ENCODE peak calls at places on chromosomes 12 and 14, in seven cellular contexts. D, U, M, J, E, R and Q are unnamed samples.

GRCh38 chr12:115623764-115624334 is 653.6 kb downstream of the MED13L start:
- DNase-seq in D (no peak), J (no peak), R (no peak), E (no peak), M (no peak), U (no peak), Q (no peak)

GRCh38 chr12:53994691-53995310 is 5.2 kb upstream of the HOXC9 start:
- DNase-seq in R (no peak), D (no peak), E (peak; percentile 75), U (peak; percentile 30), J (no peak), M (no peak), Q (no peak)

GRCh38 chr14:71988954-71989353 is 56.7 kb downstream of the RGS6 start:
- DNase-seq in D (no peak), M (no peak), E (no peak), J (no peak), U (no peak), R (no peak), Q (no peak)

GRCh38 chr14:76329150-76329881 is 46.6 kb upstream of the ESRRB start:
- DNase-seq in J (no peak), U (no peak), E (no peak), R (no peak), D (no peak), M (no peak), Q (peak; percentile 20)

GRCh38 chr14:32382704-32383103 is 53.6 kb downstream of the AKAP6 start:
- DNase-seq in D (peak; percentile 34), M (no peak), R (no peak), J (no peak), E (peak; percentile 12), U (peak; percentile 41), Q (peak; percentile 24)

GRCh38 chr12:94435511-94435927 is 24.1 kb downstream of the CEP83 start:
- DNase-seq in M (no peak), R (no peak), D (no peak), U (no peak), E (no peak), J (no peak), Q (no peak)

GRCh38 chr14:105161314-105161713 is 7.3 kb downstream of the JAG2 start:
- DNase-seq in M (no peak), J (no peak), U (no peak), E (no peak), R (no peak), D (no peak), Q (no peak)

GRCh38 chr12:115203661-115204060 is 519.7 kb upstream of the TBX3 start:
- DNase-seq in J (no peak), D (no peak), E (no peak), M (no peak), R (no peak), U (no peak), Q (no peak)

GRCh38 chr14:77071938-77072388 is 26.1 kb upstream of the CIPC start:
- DNase-seq in E (no peak), R (no peak), U (peak; percentile 89), J (no peak), D (peak; percentile 96), M (no peak), Q (no peak)

GRCh38 chr14:82113710-82114109 is 580.1 kb upstream of the SEL1L start:
- DNase-seq in J (no peak), E (no peak), R (no peak), D (no peak), M (no peak), U (no peak), Q (no peak)

GRCh38 chr12:128970941-128971340 is 117.7 kb downstream of the GLT1D1 start:
- DNase-seq in E (no peak), U (no peak), R (no peak), J (no peak), D (no peak), M (no peak), Q (no peak)

GRCh38 chr12:114045333-114045732 is 79.2 kb upstream of the RBM19 start:
- DNase-seq in M (no peak), E (no peak), R (no peak), J (peak; percentile 52), D (no peak), U (no peak), Q (no peak)

GRCh38 chr12:41512531-41512930 is 324.4 kb downstream of the PDZRN4 start:
- DNase-seq in R (no peak), M (no peak), U (no peak), E (no peak), J (no peak), D (no peak), Q (no peak)

GRCh38 chr12:123237646-123238329 is 4.6 kb downstream of the MTRFR start:
- DNase-seq in E (peak; percentile 75), U (peak; percentile 72), D (peak; percentile 48), J (peak; percentile 81), R (peak; percentile 90), M (no peak), Q (peak; percentile 50)

GRCh38 chr14:66476964-66477363 is 9.2 kb upstream of the CCDC196 start:
- DNase-seq in E (peak; percentile 71), M (no peak), J (no peak), D (no peak), R (no peak), U (peak; percentile 35), Q (no peak)

GRCh38 chr12:108734200-108734906 is 3.0 kb upstream of the CORO1C start:
- DNase-seq in J (peak; percentile 91), M (no peak), E (peak; percentile 65), R (peak; percentile 84), D (peak; percentile 94), U (peak; percentile 97), Q (no peak)

GRCh38 chr12:130958557-130959140 is 4.9 kb downstream of the ADGRD1 start:
- DNase-seq in D (no peak), R (peak; percentile 17), M (no peak), E (no peak), J (no peak), U (no peak), Q (no peak)

GRCh38 chr14:93956514-93957332 is 19.6 kb downstream of the ASB2 start:
- DNase-seq in M (no peak), J (no peak), U (no peak), E (no peak), D (no peak), R (no peak), Q (peak; percentile 74)

GRCh38 chr14:73896521-73896920 is 9.9 kb downstream of the ZNF410 start:
- DNase-seq in J (no peak), U (no peak), D (no peak), E (no peak), R (no peak), M (no peak), Q (no peak)

GRCh38 chr12:92062539-92063493 is 82.8 kb downstream of the BTG1 start:
- DNase-seq in J (no peak), M (no peak), D (no peak), R (no peak), U (no peak), E (no peak), Q (no peak)

GRCh38 chr14:20823859-20824258 is 21.2 kb upstream of the RNASE1 start:
- DNase-seq in R (no peak), E (no peak), U (no peak), J (no peak), M (no peak), D (no peak), Q (no peak)

GRCh38 chr12:131114331-131114730 is 160.6 kb downstream of the ADGRD1 start:
- DNase-seq in J (no peak), M (no peak), D (no peak), U (no peak), R (no peak), E (no peak), Q (no peak)

GRCh38 chr12:24921251-24922038 is 27.5 kb downstream of the BCAT1 start:
- DNase-seq in M (no peak), J (peak; percentile 9), U (peak; percentile 43), E (no peak), R (no peak), D (peak; percentile 37), Q (no peak)

GRCh38 chr12:107564946-107565345 is 120.7 kb upstream of the PWP1 start:
- DNase-seq in M (no peak), D (no peak), R (peak; percentile 64), J (peak; percentile 30), U (peak; percentile 23), E (peak; percentile 4), Q (peak; percentile 52)

GRCh38 chr12:13941258-13942249 is 39.8 kb downstream of the GRIN2B start:
- DNase-seq in R (peak; percentile 84), D (peak; percentile 68), U (peak; percentile 46), J (peak; percentile 89), E (peak; percentile 38), M (peak; percentile 18), Q (peak; percentile 70)

DNA sequence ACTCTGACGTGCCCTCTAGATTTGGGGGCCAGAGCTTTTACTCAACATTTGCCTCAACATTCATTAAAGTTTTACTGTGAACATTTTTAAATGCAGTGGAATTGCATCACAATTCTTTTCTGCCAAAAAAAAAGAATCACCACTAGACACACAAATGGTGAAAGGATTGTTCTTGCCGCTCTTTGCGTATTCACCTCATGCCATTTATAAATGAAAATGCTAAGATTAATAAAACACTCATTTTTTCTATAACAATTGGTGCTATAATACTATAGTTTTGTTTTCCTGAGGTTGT is 985 bp downstream of the RHOJ start:
- DNase-seq in E (no peak), M (no peak), R (no peak), J (no peak), D (no peak), U (no peak), Q (no peak)
- H3K4me3 ChIP-seq in E (no peak overlapping the region), M (no peak overlapping the region), R (peak overlapping the region; percentile 54), J (no peak overlapping the region), D (no peak overlapping the region), U (peak overlapping the region; percentile 36), Q (no peak overlapping the region)

GRCh38 chr12:88638956-88639355 is 58.7 kb upstream of the KITLG start:
- DNase-seq in D (no peak), R (no peak), M (no peak), J (no peak), U (no peak), E (no peak), Q (no peak)
- H3K27ac ChIP-seq in D (no peak overlapping the region), R (no peak overlapping the region), M (no peak overlapping the region), J (peak overlapping the region; percentile 29), U (no peak overlapping the region), E (no peak overlapping the region), Q (no peak overlapping the region)

DNA sequence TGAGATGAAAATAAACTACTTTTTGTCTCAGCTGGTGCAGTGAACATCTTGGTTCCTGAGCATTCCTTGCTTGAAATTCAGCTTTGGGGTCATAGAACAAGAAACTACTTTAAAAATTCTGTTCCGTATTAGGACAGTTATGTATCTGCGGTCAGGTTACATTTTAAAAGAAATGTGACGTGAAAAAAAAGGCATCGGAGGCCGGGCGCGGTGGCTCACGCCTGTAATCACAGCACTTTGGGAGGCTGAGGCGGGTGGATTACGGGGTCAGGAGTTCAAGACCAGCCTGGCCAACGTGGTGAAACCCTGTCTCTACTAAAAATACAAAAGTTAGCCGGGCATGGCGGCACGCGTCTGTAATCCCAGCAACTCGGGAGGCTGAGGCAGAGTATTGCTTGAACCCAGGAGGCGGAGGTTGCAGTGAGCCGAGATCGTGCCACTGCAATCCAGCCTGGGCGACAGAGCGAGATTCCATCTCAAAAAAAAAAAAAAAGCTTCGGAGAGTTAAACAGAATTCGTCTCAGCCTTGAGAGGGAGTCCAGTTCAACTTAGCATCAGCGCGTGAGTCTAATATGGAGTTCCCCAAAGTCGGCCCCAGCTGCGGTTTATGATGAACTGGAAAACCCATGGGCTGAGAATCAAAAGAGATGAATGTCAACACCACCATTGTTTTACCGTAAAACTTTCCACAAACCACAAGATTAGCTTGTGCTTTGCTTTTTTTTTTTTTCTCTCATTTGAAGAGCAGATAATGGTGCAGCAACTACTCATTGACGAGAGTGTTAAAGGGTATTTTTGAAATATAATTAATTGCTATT is 2.1 kb upstream of the SLC2A13 start:
- DNase-seq in R (no peak), J (no peak), E (no peak), D (no peak), U (peak; percentile 28), M (no peak), Q (no peak)
- TF ChIP-seq CTCF in R (no peak), J (no peak), E (no peak), D (peak; percentile 26), U (no peak), M (peak; percentile 66), Q (no peak)

GRCh38 chr12:18456344-18456743 is 195.0 kb downstream of the PIK3C2G start:
- DNase-seq in M (no peak), E (no peak), D (no peak), J (no peak), U (no peak), R (no peak), Q (no peak)
- H3K4me3 ChIP-seq in M (no peak overlapping the region), E (no peak overlapping the region), D (no peak overlapping the region), J (no peak overlapping the region), U (no peak overlapping the region), R (no peak overlapping the region), Q (no peak overlapping the region)